ENCODE peak calls at places on chromosomes 16 and 17, in nine cellular contexts. A is heart left ventricle; Y is A549; L is K562; E is cardiac muscle cell; B is CD8-positive, alpha-beta T cell; T is body of pancreas; O is CD8-positive, alpha-beta memory T cell; V is lung. D is an unnamed sample. For H3K4me1, the result is how much of the 10 kb centered on the place peaks cover.

GRCh38 chr17:57941384-57942370 is 13.5 kb downstream of the CUEDC1 start:
- DNase-seq in A (no peak), Y (no peak), L (no peak), E (no peak), B (no peak), T (no peak), O (no peak), V (no peak), D (no peak)

GRCh38 chr17:38579934-38580333 is 25.8 kb downstream of the SRCIN1 start:
- DNase-seq in A (peak), Y (peak), L (peak), E (peak), B (no peak), T (peak), O (no peak), V (no peak), D (no peak)

GRCh38 chr16:31487720-31488629 is 5.1 kb downstream of the SLC5A2 start:
- DNase-seq in A (no peak), Y (peak), L (no peak), E (peak), B (peak), T (peak), O (peak), V (peak), D (peak)

GRCh38 chr17:17039911-17040310 is 2.3 kb upstream of the MPRIP start:
- DNase-seq in A (peak), Y (no peak), L (no peak), E (no peak), B (no peak), T (no peak), O (no peak), V (no peak), D (no peak)

GRCh38 chr16:14011846-14012245 is 59.3 kb upstream of the MRTFB start:
- DNase-seq in A (no peak), Y (no peak), L (no peak), E (no peak), B (no peak), T (peak), O (no peak), V (no peak), D (no peak)

GRCh38 chr17:49132699-49133364 is at the start of gene B4GALNT2:
- DNase-seq in A (no peak), Y (peak), L (no peak), E (no peak), B (peak), T (peak), O (no peak), V (no peak), D (no peak)

GRCh38 chr17:41147531-41148204 is 2.0 kb downstream of the KRTAP4-5 start:
- DNase-seq in A (no peak), Y (no peak), L (no peak), E (no peak), B (no peak), T (no peak), O (no peak), V (no peak), D (no peak)

GRCh38 chr17:61285483-61286320 is 113.9 kb upstream of the TBX2 start:
- DNase-seq in A (peak), Y (no peak), L (no peak), E (peak), B (no peak), T (no peak), O (no peak), V (no peak), D (peak)

GRCh38 chr17:72273301-72274056 is 152.7 kb downstream of the SOX9 start:
- DNase-seq in A (no peak), Y (no peak), L (no peak), E (no peak), B (no peak), T (no peak), O (no peak), V (no peak), D (no peak)

GRCh38 chr16:11862489-11862888 is 11.1 kb upstream of the RSL1D1 start:
- DNase-seq in A (no peak), Y (no peak), L (no peak), E (no peak), B (no peak), T (no peak), O (no peak), V (no peak), D (no peak)

GRCh38 chr16:11852092-11852809 is 909 bp upstream of the RSL1D1 start:
- DNase-seq in A (no peak), Y (no peak), L (peak), E (peak), B (no peak), T (no peak), O (no peak), V (no peak), D (no peak)

GRCh38 chr16:11851301-11852091 is at the start of gene RSL1D1:
- DNase-seq in A (peak), Y (peak), L (peak), E (peak), B (peak), T (peak), O (peak), V (peak), D (peak)

GRCh38 chr16:11857161-11857560 is 5.8 kb upstream of the RSL1D1 start:
- DNase-seq in A (no peak), Y (no peak), L (no peak), E (no peak), B (no peak), T (no peak), O (no peak), V (no peak), D (no peak)
- H3K4me3 ChIP-seq in A (no peak), Y (no peak), L (no peak), E (no peak), B (no peak), T (no peak), O (no peak), V (no peak), D (no peak)

DNA sequence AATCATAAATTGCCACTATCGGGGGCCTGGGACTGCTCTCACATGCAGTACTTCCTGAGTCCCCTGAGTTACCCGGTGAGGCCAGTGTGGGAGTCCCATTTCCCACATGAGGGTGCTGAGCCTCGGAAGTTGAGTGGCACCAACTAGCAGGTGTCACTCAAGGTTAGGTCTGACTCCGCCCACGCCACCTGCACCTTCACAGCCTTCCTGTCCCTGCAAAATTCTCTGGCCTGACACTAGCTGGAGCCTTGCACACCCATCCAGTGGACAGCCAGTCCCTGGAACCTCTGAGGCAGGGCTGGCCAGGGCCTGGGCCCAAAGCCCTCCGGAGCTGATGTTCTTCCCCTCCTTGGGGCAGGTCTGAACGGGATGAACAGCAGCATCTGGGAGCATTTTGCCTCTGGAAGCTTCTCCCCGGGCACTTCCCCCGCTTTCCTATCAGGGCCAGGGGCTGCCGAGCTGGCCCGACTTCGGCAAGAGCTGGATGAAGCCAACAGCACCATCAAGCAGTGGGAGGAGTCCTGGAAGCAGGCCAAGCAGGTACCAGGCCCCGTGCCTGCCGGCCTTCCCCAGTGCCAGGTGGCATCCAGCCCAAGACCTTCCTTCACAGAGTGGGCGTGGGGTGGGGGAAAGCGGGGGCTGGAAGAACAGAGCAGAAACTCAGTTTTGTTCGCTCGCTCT is 21.9 kb downstream of the UNC13D start:
- DNase-seq in A (peak), Y (no peak), L (no peak), E (no peak), B (peak), T (peak), O (no peak), V (peak), D (no peak)
- H3K27ac ChIP-seq in A (no peak), Y (no peak), L (no peak), E (peak), B (peak), T (peak), O (no peak), V (no peak), D (no peak)

DNA sequence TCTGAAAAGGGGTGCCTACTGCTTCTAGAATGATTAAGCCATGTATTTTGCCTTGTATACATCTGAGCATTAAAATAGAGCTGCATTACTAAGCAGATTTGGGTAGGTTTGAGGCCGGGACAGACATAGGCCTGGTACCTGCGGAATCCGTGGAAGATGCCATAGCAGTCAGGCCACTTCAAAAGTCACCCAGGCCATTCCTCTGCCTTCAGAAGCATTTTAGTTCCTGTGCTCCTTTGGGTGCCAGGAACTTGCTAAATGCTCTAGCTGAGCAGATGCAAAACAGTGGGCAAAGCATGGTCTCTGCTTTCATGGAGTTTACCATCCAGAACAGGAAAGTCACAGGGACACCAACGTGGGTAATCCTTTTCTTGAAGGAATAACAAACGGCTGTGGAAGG is 5.7 kb upstream of the TMEM100 start:
- DNase-seq in A (no peak), Y (no peak), L (no peak), E (no peak), B (no peak), T (no peak), O (no peak), V (no peak), D (no peak)
- H3K4me1 ChIP-seq in A (under half), Y (under half), L (under half), E (under half), B (under half), T (under half), O (under half), V (under half), D (under half)

GRCh38 chr17:47721725-47722124 is 11.3 kb upstream of the TBX21 start:
- DNase-seq in A (no peak), Y (no peak), L (no peak), E (no peak), B (no peak), T (no peak), O (no peak), V (no peak), D (no peak)
- H3K4me3 ChIP-seq in A (no peak), Y (no peak), L (no peak), E (no peak), B (no peak), T (no peak), O (no peak), V (no peak), D (no peak)

GRCh38 chr17:27518750-27519521 is 62.7 kb downstream of the KSR1 start:
- DNase-seq in A (no peak), Y (no peak), L (no peak), E (no peak), B (no peak), T (no peak), O (no peak), V (no peak), D (no peak)
- H3K27ac ChIP-seq in A (no peak), Y (peak), L (no peak), E (no peak), B (no peak), T (peak), O (no peak), V (no peak), D (no peak)

DNA sequence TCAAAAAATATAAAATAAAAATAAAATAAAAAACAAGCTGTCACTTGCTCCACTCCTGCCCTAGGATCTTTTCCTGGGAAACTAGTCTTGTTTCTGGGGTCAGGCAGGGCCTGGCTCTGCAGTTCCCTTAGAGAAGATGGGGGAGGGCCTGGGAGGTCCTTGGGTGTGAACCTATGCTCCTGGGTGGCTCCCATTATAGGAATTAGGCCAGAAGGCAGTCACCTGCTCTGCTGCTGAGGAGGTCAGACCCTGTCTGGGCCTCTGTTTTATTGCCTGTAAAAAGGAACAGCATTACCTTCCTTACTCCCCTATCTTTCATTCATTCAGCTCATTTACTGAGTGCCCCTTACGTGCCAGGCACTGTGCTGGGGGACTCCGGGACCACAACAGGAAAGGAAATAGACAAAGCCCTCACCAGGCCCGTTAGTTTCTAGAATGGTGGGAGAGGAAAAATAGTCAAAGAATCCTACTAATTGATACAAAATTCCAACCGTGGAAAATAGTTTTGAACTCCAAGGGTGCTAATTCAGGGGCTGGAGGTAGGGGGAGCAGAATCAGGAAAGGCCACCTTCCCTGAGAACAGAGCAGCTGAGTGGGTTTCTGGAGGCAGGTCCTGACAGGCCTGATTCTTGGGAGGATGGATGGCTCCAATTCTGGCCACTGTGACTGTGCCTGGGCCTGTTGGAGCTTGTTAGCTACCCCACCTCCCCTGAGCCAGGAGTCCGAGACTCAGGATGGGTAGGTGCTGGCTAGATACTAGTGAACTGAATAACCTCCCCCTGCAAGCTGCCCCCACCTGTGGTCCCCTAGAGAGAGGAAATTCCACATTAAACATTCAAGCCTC is 1.3 kb upstream of the SLC46A1 start:
- DNase-seq in A (no peak), Y (no peak), L (no peak), E (no peak), B (no peak), T (no peak), O (no peak), V (no peak), D (no peak)
- H3K4me1 ChIP-seq in A (under half), Y (under half), L (under half), E (under half), B (under half), T (under half), O (under half), V (under half), D (under half)

GRCh38 chr17:81391964-81392908 is 3.0 kb upstream of the BAHCC1 start:
- DNase-seq in A (peak), Y (no peak), L (no peak), E (peak), B (no peak), T (peak), O (no peak), V (no peak), D (peak)

GRCh38 chr17:81390436-81391214 is 4.6 kb upstream of the BAHCC1 start:
- DNase-seq in A (no peak), Y (no peak), L (no peak), E (no peak), B (no peak), T (no peak), O (no peak), V (no peak), D (no peak)

GRCh38 chr17:81392909-81393654 is 2.2 kb upstream of the BAHCC1 start:
- DNase-seq in A (no peak), Y (peak), L (peak), E (no peak), B (no peak), T (no peak), O (no peak), V (no peak), D (no peak)

GRCh38 chr17:81390029-81390428 is 5.2 kb upstream of the BAHCC1 start:
- DNase-seq in A (no peak), Y (no peak), L (no peak), E (no peak), B (no peak), T (no peak), O (no peak), V (no peak), D (no peak)

GRCh38 chr17:81391268-81391963 is 3.8 kb upstream of the BAHCC1 start:
- DNase-seq in A (no peak), Y (no peak), L (no peak), E (no peak), B (no peak), T (peak), O (no peak), V (no peak), D (no peak)
- H3K4me3 ChIP-seq in A (peak), Y (no peak), L (no peak), E (peak), B (no peak), T (no peak), O (no peak), V (no peak), D (peak)

DNA sequence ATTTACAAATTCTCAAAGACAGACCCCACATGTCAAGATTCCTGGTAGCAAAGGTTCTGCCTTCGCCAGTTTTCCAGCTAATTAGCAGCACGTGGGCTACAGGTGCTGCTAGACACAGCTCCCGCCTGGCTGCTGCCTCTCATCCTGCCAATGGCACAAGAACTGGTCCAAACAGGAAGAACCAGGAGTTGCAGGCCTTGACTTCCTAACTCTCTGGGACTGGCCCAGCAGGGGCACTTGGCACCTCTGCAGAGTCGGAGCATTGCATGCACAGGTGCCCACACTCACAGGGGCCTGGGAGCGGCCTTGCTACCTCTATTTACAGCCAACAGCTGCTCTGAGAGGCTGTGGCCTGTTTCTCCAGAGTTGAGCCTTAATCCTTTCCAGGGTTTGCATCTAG is 39.6 kb downstream of the TK2 start:
- DNase-seq in A (no peak), Y (no peak), L (no peak), E (no peak), B (no peak), T (peak), O (no peak), V (no peak), D (no peak)
- H3K27ac ChIP-seq in A (peak), Y (peak), L (no peak), E (no peak), B (no peak), T (peak), O (no peak), V (no peak), D (peak)

DNA sequence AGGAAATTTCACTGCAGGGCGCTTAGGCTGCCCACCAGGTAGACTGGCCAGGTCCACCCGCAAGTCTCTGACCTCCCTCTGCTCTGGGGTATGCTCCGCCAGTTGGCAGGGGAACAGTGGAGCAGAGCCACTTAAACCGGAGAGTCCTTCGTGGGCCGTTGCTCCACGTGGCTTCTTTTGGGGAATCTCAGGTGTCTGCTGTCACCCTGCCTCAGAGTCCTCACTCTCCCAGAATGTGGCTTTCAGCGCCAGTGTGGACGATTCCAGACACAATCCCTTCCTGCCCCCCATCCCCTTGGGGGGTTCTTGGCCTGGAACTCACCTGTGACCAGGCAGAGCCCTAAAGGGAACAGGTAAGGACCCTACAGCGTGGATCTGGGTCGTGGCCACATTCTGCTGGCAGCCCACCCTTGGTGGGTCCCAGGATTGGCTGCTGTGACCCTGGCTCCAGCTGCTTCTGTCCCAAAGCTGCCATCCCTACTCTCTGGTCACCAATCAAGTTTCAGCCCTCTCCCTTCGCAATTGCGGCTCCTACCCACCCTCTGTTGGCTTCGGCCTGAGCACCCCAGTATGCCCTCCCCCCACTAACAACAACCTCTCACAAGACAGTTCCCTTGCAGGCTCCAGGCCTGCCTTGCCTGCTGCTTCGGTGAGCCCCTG is 22.2 kb downstream of the DHRS7C start:
- DNase-seq in A (no peak), Y (no peak), L (no peak), E (no peak), B (no peak), T (no peak), O (no peak), V (no peak), D (no peak)
- H3K4me1 ChIP-seq in A (under half), Y (under half), L (under half), E (under half), B (under half), T (under half), O (under half), V (under half), D (under half)

DNA sequence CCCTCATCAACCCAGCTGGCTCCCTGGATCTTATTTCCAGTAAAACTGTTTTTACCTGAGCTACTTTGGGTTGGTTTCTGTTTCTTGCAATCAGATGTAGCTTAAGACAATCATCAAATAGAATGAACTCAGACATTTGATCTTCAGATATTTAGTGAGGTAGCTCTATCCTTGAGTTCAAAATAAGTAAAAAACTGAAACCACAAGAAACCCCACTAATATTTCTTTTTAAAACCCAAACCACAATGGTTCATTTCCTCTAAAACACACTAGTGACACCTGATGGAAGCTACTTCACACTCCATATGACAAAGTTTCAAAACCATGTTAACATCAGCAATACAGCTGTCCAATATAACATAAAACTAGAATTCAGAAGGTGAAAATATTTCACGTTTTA is 37.8 kb downstream of the CACNG1 start:
- DNase-seq in A (no peak), Y (no peak), L (no peak), E (no peak), B (no peak), T (no peak), O (no peak), V (no peak), D (no peak)
- H3K4me3 ChIP-seq in A (no peak), Y (no peak), L (no peak), E (no peak), B (no peak), T (no peak), O (no peak), V (no peak), D (no peak)